ENCODE peak calls at places on chromosomes 2 and 18, in nine cellular contexts. Q is AG09309; Z is astrocyte of the spinal cord; N is A549; A is neural crest cell; F is GM13977; M is astrocyte of the cerebellum; V is activated CD8-positive, alpha-beta T cell treated with anti-CD3 and anti-CD28 coated beads for 36 hours; R is progenitor cell of endocrine pancreas. P is an unnamed sample.

GRCh38 chr18:9708057-9708881 is at the start of gene RAB31:
- DNase-seq in Q (no peak), Z (peak; percentile 77), N (peak; percentile 44), A (peak; percentile 40), F (peak; percentile 74), M (no peak), V (peak; percentile 15), R (peak; percentile 25), P (peak; percentile 47)

GRCh38 chr2:27109083-27109482 is 9.8 kb downstream of the CGREF1 start:
- DNase-seq in Q (no peak), Z (no peak), N (no peak), A (no peak), F (no peak), M (no peak), V (no peak), R (no peak), P (no peak)

GRCh38 chr18:8162797-8163196 is 446.4 kb upstream of the RAB12 start:
- DNase-seq in Q (no peak), Z (no peak), N (no peak), A (no peak), F (no peak), M (no peak), V (no peak), R (no peak), P (no peak)

GRCh38 chr18:5380581-5380980 is 85.1 kb upstream of the ZBTB14 start:
- DNase-seq in Q (no peak), Z (no peak), N (no peak), A (no peak), F (no peak), M (no peak), V (no peak), R (no peak), P (no peak)

GRCh38 chr2:16302431-16302830 is 362.1 kb downstream of the MYCN start:
- DNase-seq in Q (no peak), Z (no peak), N (no peak), A (no peak), F (no peak), M (no peak), V (no peak), R (no peak), P (no peak)

GRCh38 chr2:218229239-218229638 is 12.2 kb downstream of the ARPC2 start:
- DNase-seq in Q (peak; percentile 61), Z (peak; percentile 89), N (peak; percentile 23), A (no peak), F (peak; percentile 75), M (peak; percentile 54), V (peak; percentile 68), R (no peak), P (no peak)

GRCh38 chr18:56770873-56771272 is 119.7 kb downstream of the WDR7 start:
- DNase-seq in Q (no peak), Z (no peak), N (no peak), A (no peak), F (no peak), M (no peak), V (no peak), R (no peak), P (no peak)

GRCh38 chr2:224162122-224162521 is 123.0 kb upstream of the SERPINE2 start:
- DNase-seq in Q (no peak), Z (peak; percentile 84), N (no peak), A (no peak), F (no peak), M (no peak), V (no peak), R (no peak), P (no peak)

GRCh38 chr18:25650201-25650941 is 298.4 kb upstream of the ZNF521 start:
- DNase-seq in Q (peak; percentile 95), Z (peak; percentile 96), N (no peak), A (no peak), F (no peak), M (peak; percentile 96), V (no peak), R (no peak), P (no peak)

GRCh38 chr2:162490795-162491470 is 147.0 kb downstream of the GCA start:
- DNase-seq in Q (no peak), Z (no peak), N (no peak), A (no peak), F (no peak), M (no peak), V (no peak), R (no peak), P (no peak)

GRCh38 chr2:41928593-41928992 is 119.2 kb upstream of the PKDCC start:
- DNase-seq in Q (peak; percentile 55), Z (peak; percentile 58), N (peak; percentile 72), A (no peak), F (no peak), M (no peak), V (no peak), R (no peak), P (no peak)

GRCh38 chr2:111898703-111899514 is 502 bp downstream of the MERTK start:
- DNase-seq in Q (no peak), Z (peak; percentile 19), N (peak; percentile 18), A (no peak), F (peak; percentile 35), M (no peak), V (peak; percentile 12), R (no peak), P (peak; percentile 21)

GRCh38 chr2:238286551-238286950 is 1.9 kb downstream of the PER2 start:
- DNase-seq in Q (peak; percentile 71), Z (peak; percentile 88), N (peak; percentile 63), A (no peak), F (no peak), M (peak; percentile 79), V (peak; percentile 21), R (no peak), P (no peak)

GRCh38 chr2:105248316-105249070 is 7.0 kb downstream of the GPR45 start:
- DNase-seq in Q (no peak), Z (no peak), N (no peak), A (no peak), F (no peak), M (no peak), V (no peak), R (no peak), P (no peak)

GRCh38 chr2:232238108-232238507 is 140.4 kb upstream of the ALPP start:
- DNase-seq in Q (no peak), Z (no peak), N (peak; percentile 20), A (no peak), F (no peak), M (no peak), V (peak; percentile 12), R (no peak), P (no peak)

GRCh38 chr18:9437049-9437448 is 38.3 kb upstream of the RALBP1 start:
- DNase-seq in Q (no peak), Z (peak; percentile 16), N (no peak), A (no peak), F (no peak), M (no peak), V (no peak), R (no peak), P (no peak)

GRCh38 chr2:201139836-201140599 is 24.1 kb downstream of the CFLAR start:
- DNase-seq in Q (no peak), Z (no peak), N (no peak), A (no peak), F (no peak), M (no peak), V (no peak), R (no peak), P (no peak)

GRCh38 chr18:6819332-6819731 is 89.8 kb downstream of the ARHGAP28 start:
- DNase-seq in Q (no peak), Z (no peak), N (no peak), A (no peak), F (no peak), M (no peak), V (no peak), R (no peak), P (no peak)

GRCh38 chr18:6821346-6821745 is 91.8 kb downstream of the ARHGAP28 start:
- DNase-seq in Q (no peak), Z (no peak), N (no peak), A (no peak), F (no peak), M (no peak), V (no peak), R (no peak), P (no peak)

GRCh38 chr18:6816154-6816553 is 86.6 kb downstream of the ARHGAP28 start:
- DNase-seq in Q (no peak), Z (no peak), N (no peak), A (no peak), F (no peak), M (no peak), V (no peak), R (no peak), P (no peak)

GRCh38 chr18:6820314-6820713 is 90.8 kb downstream of the ARHGAP28 start:
- DNase-seq in Q (no peak), Z (no peak), N (no peak), A (no peak), F (no peak), M (no peak), V (no peak), R (no peak), P (no peak)
- TF ChIP-seq CTCF in Q (no peak), Z (no peak), N (no peak), A (no peak), F (no peak), M (no peak), V (no peak), R (no peak), P (no peak)

GRCh38 chr2:189109921-189110397 is 69.6 kb downstream of the COL5A2 start:
- DNase-seq in Q (no peak), Z (no peak), N (no peak), A (no peak), F (no peak), M (no peak), V (no peak), R (no peak), P (no peak)
- TF ChIP-seq CTCF in Q (no peak), Z (no peak), N (no peak), A (no peak), F (no peak), M (no peak), V (no peak), R (no peak), P (no peak)

DNA sequence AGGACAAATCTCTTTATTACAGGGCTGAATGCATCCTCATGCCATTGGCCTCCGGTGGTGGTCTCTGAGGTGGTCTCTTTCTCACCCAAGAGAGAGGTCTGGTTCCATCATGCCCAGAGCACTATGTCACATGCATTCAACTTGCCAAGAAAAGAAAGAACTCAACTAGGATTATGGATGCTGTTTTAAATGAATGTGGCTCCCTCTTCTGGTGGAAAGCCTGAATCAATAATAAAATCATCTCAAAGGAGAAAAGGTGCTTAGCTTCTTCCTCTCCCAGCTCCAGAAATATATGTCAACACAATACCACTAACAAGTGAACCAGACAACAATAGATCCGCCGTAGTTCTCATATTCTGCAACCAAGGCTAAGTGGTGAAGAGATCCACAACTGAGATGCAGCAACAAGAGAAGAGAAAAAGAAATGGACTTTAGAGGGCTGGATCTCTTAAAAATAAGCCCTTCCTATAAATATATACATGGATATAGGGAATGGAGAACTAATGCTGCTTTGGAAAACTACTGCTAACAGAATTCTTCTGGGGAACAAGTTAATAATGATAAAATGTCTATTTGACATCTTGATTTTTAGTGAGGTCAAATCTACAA is 396.8 kb downstream of the NCKAP5 start:
- DNase-seq in Q (peak; percentile 31), Z (peak; percentile 80), N (peak; percentile 66), A (peak; percentile 36), F (peak; percentile 22), M (peak; percentile 66), V (no peak), R (peak; percentile 13), P (no peak)
- TF ChIP-seq CTCF in Q (peak; percentile 54), Z (peak; percentile 58), N (peak; percentile 83), A (peak; percentile 82), F (peak; percentile 58), M (peak; percentile 54), V (peak; percentile 40), R (peak; percentile 78), P (no peak)

GRCh38 chr2:142734770-142735169 is 142.7 kb upstream of the KYNU start:
- DNase-seq in Q (no peak), Z (no peak), N (no peak), A (no peak), F (no peak), M (no peak), V (no peak), R (no peak), P (no peak)

GRCh38 chr2:142734231-142734630 is 143.2 kb upstream of the KYNU start:
- DNase-seq in Q (no peak), Z (no peak), N (no peak), A (no peak), F (no peak), M (no peak), V (no peak), R (no peak), P (no peak)
- TF ChIP-seq CTCF in Q (no peak), Z (no peak), N (no peak), A (peak; percentile 39), F (no peak), M (no peak), V (no peak), R (peak; percentile 19), P (no peak)